ENCODE peak calls at places on chromosomes 6 and 20, in ten cellular contexts. R is epithelial cell of prostate, W is NCI-H187 treated with DMSO at 0.1 percent for 48 hours, T is activated T-cell treated with anti-CD3 and anti-CD28 coated beads for 24 hours, K is NAMALWA, L is H9, Q is D341Med, F is fibroblast of mammary gland, P is iPS-NIHi11, J is EH. I is an unnamed sample.

GRCh38 chr6:95249176-95249575 is 328.2 kb upstream of the MANEA start:
- DNase-seq in Q (no peak), L (no peak), J (no peak), W (no peak), F (peak), R (no peak), K (no peak), T (no peak), P (no peak), I (peak)

GRCh38 chr6:75526502-75527127 is 33.0 kb upstream of the FILIP1 start:
- DNase-seq in K (peak), F (peak), R (no peak), Q (peak), T (peak), J (peak), W (peak), P (peak), L (peak), I (peak)

GRCh38 chr6:85394853-85395538 is 54.9 kb upstream of the NT5E start:
- DNase-seq in R (no peak), L (no peak), J (peak), P (no peak), F (no peak), K (no peak), T (no peak), Q (no peak), W (no peak), I (peak)

GRCh38 chr6:150894935-150895686 is 29.6 kb downstream of the MTHFD1L start:
- DNase-seq in K (no peak), Q (peak), W (no peak), F (peak), R (peak), T (no peak), L (no peak), J (peak), P (peak), I (peak)

GRCh38 chr20:9609892-9610502 is 95.6 kb downstream of the LAMP5 start:
- DNase-seq in P (peak), R (no peak), Q (peak), L (peak), J (peak), K (peak), W (peak), F (peak), T (peak), I (peak)

GRCh38 chr6:136669299-136669699 is 119.1 kb upstream of the MAP7 start:
- DNase-seq in J (peak), T (no peak), L (no peak), R (peak), W (no peak), P (no peak), K (no peak), F (peak), Q (no peak), I (peak)

GRCh38 chr6:22717906-22718305 is 148.5 kb downstream of the HDGFL1 start:
- DNase-seq in Q (no peak), W (peak), P (no peak), L (no peak), R (no peak), J (no peak), T (no peak), K (no peak), F (no peak), I (no peak)

GRCh38 chr6:101429291-101429690 is 35.8 kb downstream of the GRIK2 start:
- DNase-seq in J (peak), R (no peak), P (no peak), W (no peak), L (no peak), K (no peak), T (no peak), Q (no peak), F (peak), I (peak)

GRCh38 chr6:45548657-45549515 is 171.2 kb upstream of the SUPT3H start:
- DNase-seq in R (no peak), T (no peak), W (no peak), P (no peak), F (no peak), J (peak), Q (no peak), L (no peak), K (peak), I (no peak)